ENCODE peak calls at places on chromosomes 11 and 22, in six cellular contexts. S is PC-3, W is keratinocyte, B is IMR-90, Z is H1, F is mesenchymal stem cell. G is an unnamed sample.

GRCh38 chr22:36373258-36373579 is 14.5 kb downstream of the MYH9 start:
- DNase-seq in W (no peak), B (peak), Z (no peak), S (peak), F (no peak), G (no peak)

GRCh38 chr22:49326558-49326957 is 501.1 kb downstream of the BRD1 start:
- DNase-seq in W (no peak), S (no peak), B (no peak), Z (no peak), F (no peak), G (no peak)

GRCh38 chr22:50085211-50085999 is at the start of gene MLC1:
- DNase-seq in Z (no peak), F (no peak), B (peak), S (no peak), W (no peak), G (peak)

GRCh38 chr11:2807276-2807681 is 78.3 kb downstream of the CDKN1C start:
- DNase-seq in Z (no peak), B (no peak), W (no peak), F (no peak), S (peak), G (peak)

GRCh38 chr11:23585700-23586099 is 725.4 kb upstream of the CCDC179 start:
- DNase-seq in W (no peak), Z (no peak), S (no peak), B (no peak), F (no peak), G (peak)

GRCh38 chr22:33835196-33835788 is 85.0 kb downstream of the LARGE1 start:
- DNase-seq in F (no peak), S (no peak), B (no peak), W (no peak), Z (no peak), G (no peak)

GRCh38 chr11:5232150-5232549 is 2.1 kb downstream of the HBD start:
- DNase-seq in F (no peak), W (no peak), B (no peak), S (no peak), Z (no peak), G (no peak)

GRCh38 chr22:42991010-42991651 is 23.8 kb downstream of the PACSIN2 start:
- DNase-seq in W (no peak), S (peak), F (peak), Z (no peak), B (peak), G (peak)

GRCh38 chr22:37427128-37427710 is at the start of gene ELFN2:
- DNase-seq in B (peak), F (peak), Z (no peak), W (no peak), S (peak), G (peak)
- H3K9ac ChIP-seq in B (peak), F (no peak), Z (no peak), W (peak), S (peak), G (peak)

GRCh38 chr22:44680058-44680457 is 21.9 kb upstream of the PRR5 start:
- DNase-seq in W (no peak), B (no peak), Z (no peak), S (no peak), F (no peak), G (no peak)
- H3K4me2 ChIP-seq in W (no peak), B (no peak), Z (no peak), S (no peak), F (no peak), G (no peak)

GRCh38 chr22:44071760-44072159 is 47.7 kb downstream of the PARVB start:
- DNase-seq in F (no peak), W (no peak), S (no peak), Z (no peak), B (no peak), G (no peak)
- H3K9ac ChIP-seq in F (no peak), W (no peak), S (no peak), Z (no peak), B (no peak), G (no peak)

DNA sequence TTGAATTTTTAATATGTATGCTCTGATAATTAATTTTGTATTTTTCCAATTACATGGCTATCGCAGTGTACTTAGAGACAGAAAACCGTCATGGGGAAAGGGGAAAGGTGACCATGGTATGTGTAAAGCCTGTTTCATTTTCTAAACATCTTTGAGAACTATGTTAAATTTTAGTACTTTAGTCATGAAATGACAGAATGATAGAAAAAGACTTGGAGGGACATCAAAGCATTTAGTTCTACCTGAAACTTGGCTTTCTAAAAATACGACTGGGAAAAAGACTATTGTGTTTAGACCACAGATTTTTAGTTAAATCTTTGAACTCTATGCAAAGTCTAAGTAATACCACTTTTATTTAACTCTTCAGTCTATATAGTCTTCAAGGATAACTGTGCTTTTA is 54.1 kb downstream of the MAML2 start:
- DNase-seq in Z (no peak), F (no peak), W (no peak), B (no peak), S (no peak), G (no peak)
- H3K4me2 ChIP-seq in Z (no peak), F (no peak), W (no peak), B (no peak), S (no peak), G (no peak)

GRCh38 chr11:12077535-12078280 is 32.7 kb upstream of the MICAL2 start:
- DNase-seq in B (peak), F (peak), W (no peak), Z (no peak), S (peak), G (peak)
- H3K9ac ChIP-seq in B (peak), F (peak), W (peak), Z (no peak), S (peak), G (no peak)

GRCh38 chr11:117201516-117201866 is 2.3 kb downstream of the TAGLN start:
- DNase-seq in B (no peak), S (no peak), Z (no peak), W (no peak), F (no peak), G (no peak)
- H3K4me2 ChIP-seq in B (peak), S (no peak), Z (no peak), W (no peak), F (peak), G (peak)

GRCh38 chr11:64854534-64855502 is 10.4 kb upstream of the CDC42BPG start:
- DNase-seq in Z (no peak), B (peak), S (peak), W (peak), F (peak), G (peak)
- H3K9ac ChIP-seq in Z (peak), B (no peak), S (peak), W (peak), F (peak), G (peak)

GRCh38 chr11:35160902-35161585 is 22.1 kb downstream of the CD44 start:
- DNase-seq in B (no peak), Z (no peak), S (no peak), W (no peak), F (no peak), G (no peak)

GRCh38 chr11:35159111-35159510 is 20.1 kb downstream of the CD44 start:
- DNase-seq in F (no peak), Z (no peak), B (no peak), W (no peak), S (no peak), G (no peak)

GRCh38 chr11:35157814-35158213 is 18.8 kb downstream of the CD44 start:
- DNase-seq in W (no peak), B (no peak), F (no peak), S (no peak), Z (no peak), G (no peak)

GRCh38 chr11:35160248-35160820 is 21.4 kb downstream of the CD44 start:
- DNase-seq in S (no peak), Z (no peak), W (no peak), B (no peak), F (no peak), G (no peak)

DNA sequence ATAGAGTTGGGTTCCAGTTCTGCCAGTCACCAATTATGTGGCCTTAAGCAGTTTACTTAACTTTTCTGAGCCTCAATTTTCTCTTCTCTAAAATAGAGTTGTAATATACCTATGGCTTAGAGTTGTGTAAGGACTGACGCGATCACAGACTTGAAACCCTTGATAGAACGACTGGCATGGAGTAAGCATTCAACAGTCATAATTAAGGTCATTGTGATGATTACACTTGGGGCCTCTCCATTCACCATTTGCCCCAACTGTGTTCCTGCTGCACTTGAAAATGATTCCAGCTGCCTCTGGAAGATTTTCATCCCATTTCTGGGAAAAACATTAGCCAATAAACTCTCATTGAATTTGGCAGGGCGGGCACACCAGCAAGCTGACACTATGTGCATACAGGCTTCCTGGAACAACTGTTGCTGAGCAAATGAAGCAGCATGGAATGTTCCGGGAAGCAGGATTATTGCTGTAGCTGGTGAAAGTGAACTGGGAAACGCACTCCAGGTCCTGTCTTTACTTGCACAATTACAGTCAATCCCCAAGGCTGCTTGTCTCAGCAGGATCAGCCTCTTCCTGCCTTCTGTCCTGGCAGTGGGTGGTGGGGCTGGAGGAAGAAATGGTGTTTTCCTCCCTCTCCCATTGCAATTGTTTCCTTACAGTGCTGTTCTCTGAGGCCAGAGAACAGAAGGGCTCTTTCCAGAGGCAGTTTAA is 19.6 kb downstream of the CD44 start:
- DNase-seq in F (peak), S (no peak), B (no peak), W (no peak), Z (no peak), G (peak)
- H3K4me2 ChIP-seq in F (no peak), S (no peak), B (peak), W (peak), Z (no peak), G (peak)

GRCh38 chr11:65429069-65429681 is 6.6 kb downstream of the NEAT1 start:
- DNase-seq in Z (no peak), F (peak), B (peak), S (peak), W (no peak), G (peak)
- H3K9ac ChIP-seq in Z (no peak), F (peak), B (peak), S (no peak), W (peak), G (peak)

GRCh38 chr22:48053973-48054372 is 1291.5 kb downstream of the TBC1D22A start:
- DNase-seq in S (no peak), W (no peak), B (no peak), F (no peak), Z (no peak), G (no peak)
- H3K4me2 ChIP-seq in S (no peak), W (no peak), B (no peak), F (no peak), Z (no peak), G (no peak)

G was measured in fibroblast of lung.